ENCODE peak calls at places on chromosomes 4 and X, in nine cellular contexts. One of them, this sample, is unnamed.

GRCh38 chr4:67725981-67726380 is 25.0 kb upstream of the UBA6 start:
- DNase-seq in NCI-H2029 treated with DMSO at 0.1 percent for 48 hours: no peak
- DNase-seq in lung microvascular endothelial cell: no peak
- DNase-seq in posterior cingulate gyrus: no peak
- DNase-seq in stimulated activated naive CD4-positive, alpha-beta T cell: no peak
- DNase-seq in HFFc6: peak
- DNase-seq in MV-4-11: no peak
- DNase-seq in effector CD4-positive, alpha-beta T cell: no peak
- DNase-seq in nephron progenitor cell: no peak
- DNase-seq in this sample: no peak

GRCh38 chrX:154012336-154012991 is 7.2 kb downstream of the IRAK1 start:
- DNase-seq in NCI-H2029 treated with DMSO at 0.1 percent for 48 hours: no peak
- DNase-seq in lung microvascular endothelial cell: no peak
- DNase-seq in posterior cingulate gyrus: no peak
- DNase-seq in stimulated activated naive CD4-positive, alpha-beta T cell: no peak
- DNase-seq in HFFc6: no peak
- DNase-seq in MV-4-11: no peak
- DNase-seq in effector CD4-positive, alpha-beta T cell: no peak
- DNase-seq in nephron progenitor cell: no peak
- DNase-seq in this sample: peak

GRCh38 chr4:172791841-172792240 is 376.8 kb upstream of the GALNT7 start:
- DNase-seq in NCI-H2029 treated with DMSO at 0.1 percent for 48 hours: no peak
- DNase-seq in lung microvascular endothelial cell: no peak
- DNase-seq in posterior cingulate gyrus: no peak
- DNase-seq in stimulated activated naive CD4-positive, alpha-beta T cell: no peak
- DNase-seq in HFFc6: no peak
- DNase-seq in MV-4-11: no peak
- DNase-seq in effector CD4-positive, alpha-beta T cell: no peak
- DNase-seq in nephron progenitor cell: no peak
- DNase-seq in this sample: no peak

GRCh38 chr4:47221721-47222120 is 190.4 kb downstream of the GABRB1 start:
- DNase-seq in NCI-H2029 treated with DMSO at 0.1 percent for 48 hours: no peak
- DNase-seq in lung microvascular endothelial cell: no peak
- DNase-seq in posterior cingulate gyrus: no peak
- DNase-seq in stimulated activated naive CD4-positive, alpha-beta T cell: no peak
- DNase-seq in HFFc6: peak
- DNase-seq in MV-4-11: no peak
- DNase-seq in effector CD4-positive, alpha-beta T cell: no peak
- DNase-seq in nephron progenitor cell: no peak
- DNase-seq in this sample: no peak

GRCh38 chr4:112183252-112183651 is 38.0 kb downstream of the FAM241A start:
- DNase-seq in NCI-H2029 treated with DMSO at 0.1 percent for 48 hours: no peak
- DNase-seq in lung microvascular endothelial cell: no peak
- DNase-seq in posterior cingulate gyrus: no peak
- DNase-seq in stimulated activated naive CD4-positive, alpha-beta T cell: peak
- DNase-seq in HFFc6: no peak
- DNase-seq in MV-4-11: peak
- DNase-seq in effector CD4-positive, alpha-beta T cell: no peak
- DNase-seq in nephron progenitor cell: no peak
- DNase-seq in this sample: no peak

GRCh38 chrX:18194688-18195087 is 26.0 kb downstream of the BEND2 start:
- DNase-seq in NCI-H2029 treated with DMSO at 0.1 percent for 48 hours: peak
- DNase-seq in lung microvascular endothelial cell: no peak
- DNase-seq in posterior cingulate gyrus: no peak
- DNase-seq in stimulated activated naive CD4-positive, alpha-beta T cell: no peak
- DNase-seq in HFFc6: no peak
- DNase-seq in MV-4-11: no peak
- DNase-seq in effector CD4-positive, alpha-beta T cell: no peak
- DNase-seq in nephron progenitor cell: no peak
- DNase-seq in this sample: no peak

GRCh38 chr4:26074672-26075071 is 160.7 kb downstream of the SMIM20 start:
- DNase-seq in NCI-H2029 treated with DMSO at 0.1 percent for 48 hours: no peak
- DNase-seq in lung microvascular endothelial cell: no peak
- DNase-seq in posterior cingulate gyrus: no peak
- DNase-seq in stimulated activated naive CD4-positive, alpha-beta T cell: no peak
- DNase-seq in HFFc6: no peak
- DNase-seq in MV-4-11: peak
- DNase-seq in effector CD4-positive, alpha-beta T cell: no peak
- DNase-seq in nephron progenitor cell: no peak
- DNase-seq in this sample: no peak

GRCh38 chrX:40784516-40785151 is 49.3 kb upstream of the MED14 start:
- DNase-seq in NCI-H2029 treated with DMSO at 0.1 percent for 48 hours: no peak
- DNase-seq in lung microvascular endothelial cell: peak
- DNase-seq in posterior cingulate gyrus: no peak
- DNase-seq in stimulated activated naive CD4-positive, alpha-beta T cell: no peak
- DNase-seq in HFFc6: no peak
- DNase-seq in MV-4-11: no peak
- DNase-seq in effector CD4-positive, alpha-beta T cell: no peak
- DNase-seq in nephron progenitor cell: no peak
- DNase-seq in this sample: no peak

GRCh38 chr4:76498550-76498949 is 63.5 kb downstream of the SHROOM3 start:
- DNase-seq in NCI-H2029 treated with DMSO at 0.1 percent for 48 hours: no peak
- DNase-seq in lung microvascular endothelial cell: no peak
- DNase-seq in posterior cingulate gyrus: no peak
- DNase-seq in stimulated activated naive CD4-positive, alpha-beta T cell: no peak
- DNase-seq in HFFc6: no peak
- DNase-seq in MV-4-11: no peak
- DNase-seq in effector CD4-positive, alpha-beta T cell: no peak
- DNase-seq in nephron progenitor cell: no peak
- DNase-seq in this sample: no peak

GRCh38 chrX:118978451-118978850 is 4.0 kb downstream of the LONRF3 start:
- DNase-seq in NCI-H2029 treated with DMSO at 0.1 percent for 48 hours: no peak
- DNase-seq in lung microvascular endothelial cell: no peak
- DNase-seq in posterior cingulate gyrus: no peak
- DNase-seq in stimulated activated naive CD4-positive, alpha-beta T cell: no peak
- DNase-seq in HFFc6: no peak
- DNase-seq in MV-4-11: peak
- DNase-seq in effector CD4-positive, alpha-beta T cell: no peak
- DNase-seq in nephron progenitor cell: no peak
- DNase-seq in this sample: no peak

GRCh38 chr4:183161630-183162029 is 62.6 kb downstream of the WWC2 start:
- DNase-seq in NCI-H2029 treated with DMSO at 0.1 percent for 48 hours: no peak
- DNase-seq in lung microvascular endothelial cell: no peak
- DNase-seq in posterior cingulate gyrus: no peak
- DNase-seq in stimulated activated naive CD4-positive, alpha-beta T cell: no peak
- DNase-seq in HFFc6: no peak
- DNase-seq in MV-4-11: no peak
- DNase-seq in effector CD4-positive, alpha-beta T cell: no peak
- DNase-seq in nephron progenitor cell: no peak
- DNase-seq in this sample: no peak